ENCODE peak calls at places on chromosome 17, in four cellular contexts. A is K562, E is SK-N-SH, O is HepG2. M is an unnamed sample.

GRCh38 chr17:7176107-7176851 is 2.9 kb downstream of the ASGR1 start:
- DNase-seq in A (no peak), E (no peak), O (no peak), M (no peak)

GRCh38 chr17:21297597-21297996 is 13.1 kb downstream of the MAP2K3 start:
- DNase-seq in A (peak), E (peak), O (no peak), M (peak)

GRCh38 chr17:17749025-17749772 is 67.9 kb downstream of the RAI1 start:
- DNase-seq in A (no peak), E (peak), O (no peak), M (peak)

GRCh38 chr17:45131616-45132301 is 556 bp downstream of the PLCD3 start:
- DNase-seq in A (peak), E (peak), O (no peak), M (peak)

GRCh38 chr17:69672924-69673323 is 258.4 kb downstream of the MAP2K6 start:
- DNase-seq in A (no peak), E (no peak), O (no peak), M (no peak)

GRCh38 chr17:68533887-68534700 is 21.9 kb downstream of the PRKAR1A start:
- DNase-seq in A (no peak), E (no peak), O (no peak), M (no peak)

GRCh38 chr17:62062313-62062712 is 2.8 kb downstream of the MED13 start:
- DNase-seq in A (no peak), E (no peak), O (no peak), M (no peak)

GRCh38 chr17:59427425-59427921 is 96.0 kb downstream of the YPEL2 start:
- DNase-seq in A (no peak), E (no peak), O (no peak), M (no peak)

GRCh38 chr17:74287203-74287602 is 13.2 kb downstream of the DNAI2 start:
- DNase-seq in A (no peak), E (no peak), O (no peak), M (no peak)

DNA sequence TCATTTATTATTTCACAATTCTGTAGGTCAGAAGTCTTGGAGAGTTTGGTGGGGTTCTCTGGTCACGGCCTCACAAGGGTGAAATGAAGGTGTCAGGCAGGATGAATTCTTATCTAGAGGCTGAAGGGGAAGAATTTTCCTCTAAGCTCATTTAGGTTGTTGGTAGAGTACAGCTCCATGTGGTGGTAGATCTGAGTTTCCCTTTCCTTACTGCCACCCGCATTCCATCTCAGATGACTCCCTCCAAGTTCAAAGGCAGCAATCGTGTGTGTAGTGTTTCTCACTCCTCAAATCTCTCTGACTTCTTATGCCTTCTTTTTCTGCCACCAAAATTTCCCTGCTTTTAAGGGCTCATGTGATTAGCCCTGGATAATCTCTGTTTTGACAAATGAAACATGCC is 135.6 kb upstream of the MYOCD start:
- DNase-seq in A (no peak), E (no peak), O (no peak), M (no peak)
- TF ChIP-seq FOXJ3 in A (no peak), E (no peak), O (no peak), M (no peak)

GRCh38 chr17:16037636-16038035 is 38.0 kb downstream of the TTC19 start:
- DNase-seq in A (no peak), E (no peak), O (no peak), M (no peak)
- TF ChIP-seq FOXJ3 in A (no peak), E (no peak), O (no peak), M (no peak)

GRCh38 chr17:79323556-79323955 is 248.9 kb downstream of the ENGASE start:
- DNase-seq in A (no peak), E (no peak), O (no peak), M (no peak)

GRCh38 chr17:79324219-79324618 is 249.6 kb downstream of the ENGASE start:
- DNase-seq in A (no peak), E (no peak), O (no peak), M (no peak)

GRCh38 chr17:79325707-79326106 is 251.1 kb downstream of the ENGASE start:
- DNase-seq in A (peak), E (no peak), O (no peak), M (peak)

GRCh38 chr17:79320331-79320730 is 245.7 kb downstream of the ENGASE start:
- DNase-seq in A (no peak), E (no peak), O (no peak), M (no peak)

DNA sequence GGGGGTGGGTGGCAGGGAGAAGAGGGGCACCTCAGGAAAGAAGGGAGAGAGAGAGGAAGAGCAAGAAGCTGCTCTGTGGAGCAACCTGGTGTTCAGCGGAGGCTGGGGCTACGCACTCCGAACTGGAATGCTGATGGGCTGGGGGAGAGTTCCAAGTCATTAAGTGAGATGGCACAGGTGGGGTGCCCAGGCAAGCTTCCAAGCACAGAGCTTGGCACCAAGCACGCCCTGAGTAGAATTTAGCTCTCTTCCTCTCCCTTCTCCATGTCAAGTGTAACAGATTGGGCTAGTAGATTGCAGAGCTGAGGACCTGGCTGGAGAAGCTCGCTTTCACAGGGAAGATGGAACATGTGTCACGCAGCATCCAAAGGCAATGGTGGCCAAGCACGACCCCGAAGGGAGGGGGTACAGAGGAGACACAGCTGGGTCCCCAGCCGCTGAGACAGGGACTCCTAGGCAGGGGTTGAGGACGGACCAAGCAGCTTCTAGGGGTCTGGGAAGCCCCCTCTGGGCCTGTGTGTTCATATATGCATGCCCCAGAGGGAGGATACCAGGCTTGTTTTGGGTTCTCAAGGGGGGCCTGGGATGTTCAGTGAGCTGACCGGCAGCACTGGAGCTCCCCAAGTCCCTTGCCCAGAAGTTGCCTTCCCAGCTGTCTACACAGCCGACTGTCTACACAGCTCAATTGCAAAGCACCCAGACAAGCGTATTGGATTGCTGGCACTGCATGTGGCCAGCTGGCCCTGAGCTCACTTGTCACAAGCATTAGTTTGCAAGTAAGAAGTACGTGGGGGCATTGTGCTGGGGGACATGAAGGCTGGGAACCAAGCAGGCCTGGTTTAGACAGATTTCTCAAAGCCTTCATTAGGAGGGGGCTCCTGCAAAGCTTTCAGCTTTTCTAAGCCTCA is 247.8 kb downstream of the ENGASE start:
- DNase-seq in A (no peak), E (no peak), O (no peak), M (no peak)
- TF ChIP-seq FOXJ3 in A (no peak), E (no peak), O (no peak), M (no peak)

GRCh38 chr17:43106552-43106951 is 18.6 kb downstream of the BRCA1 start:
- DNase-seq in A (no peak), E (no peak), O (no peak), M (no peak)

GRCh38 chr17:43104665-43105064 is 20.5 kb downstream of the BRCA1 start:
- DNase-seq in A (no peak), E (no peak), O (no peak), M (no peak)

GRCh38 chr17:43105146-43105545 is 20.0 kb downstream of the BRCA1 start:
- DNase-seq in A (no peak), E (no peak), O (no peak), M (no peak)
- TF ChIP-seq FOXJ3 in A (no peak), E (no peak), O (no peak), M (no peak)

DNA sequence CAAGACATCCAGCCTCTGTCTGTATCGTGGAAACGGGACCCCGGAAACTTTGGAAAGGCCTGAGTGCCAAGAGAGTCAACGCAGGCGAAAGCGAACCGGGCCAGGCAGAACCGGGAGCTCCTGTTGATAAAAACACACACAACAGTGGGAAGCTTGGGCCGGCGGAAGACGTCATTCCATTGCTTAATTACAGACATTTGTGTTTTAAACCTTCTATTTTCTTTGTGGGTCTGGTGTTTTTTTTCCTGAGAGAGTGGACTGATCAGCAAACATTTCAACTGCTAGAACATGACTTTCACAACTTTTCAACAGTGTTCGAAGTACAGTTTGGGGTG is 879 bp upstream of the RNF157 start:
- DNase-seq in A (no peak), E (no peak), O (peak), M (no peak)
- TF ChIP-seq FOXJ3 in A (no peak), E (no peak), O (no peak), M (no peak)

DNA sequence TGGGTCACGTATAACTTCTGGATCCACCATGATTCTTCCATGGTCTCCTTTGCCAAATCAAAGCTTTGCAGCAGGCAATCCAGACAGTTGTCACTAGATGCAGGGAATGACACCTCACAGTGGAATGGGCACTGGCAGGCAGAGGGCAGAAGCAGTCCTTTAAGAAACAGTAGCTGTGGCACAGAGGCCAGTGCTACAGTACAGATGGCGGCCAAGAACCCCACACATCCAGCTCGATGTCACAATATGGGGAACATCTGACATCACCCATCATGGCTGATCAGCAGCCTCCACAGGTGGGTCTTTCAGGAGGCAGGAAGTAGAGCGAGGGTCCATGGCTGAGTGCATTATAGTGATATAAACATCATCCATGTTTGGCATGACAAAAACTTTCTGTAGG is 18.8 kb upstream of the ERN1 start:
- DNase-seq in A (no peak), E (peak), O (no peak), M (no peak)
- TF ChIP-seq FOXJ3 in A (no peak), E (no peak), O (no peak), M (no peak)

GRCh38 chr17:16286009-16286946 is 67.0 kb downstream of the CENPV start:
- DNase-seq in A (peak), E (peak), O (peak), M (no peak)

GRCh38 chr17:16283705-16284104 is 66.7 kb downstream of the PIGL start:
- DNase-seq in A (no peak), E (no peak), O (no peak), M (no peak)

GRCh38 chr17:16285646-16286008 is 67.6 kb downstream of the CENPV start:
- DNase-seq in A (no peak), E (no peak), O (no peak), M (peak)

GRCh38 chr17:16282522-16282921 is 65.5 kb downstream of the PIGL start:
- DNase-seq in A (no peak), E (no peak), O (no peak), M (no peak)

DNA sequence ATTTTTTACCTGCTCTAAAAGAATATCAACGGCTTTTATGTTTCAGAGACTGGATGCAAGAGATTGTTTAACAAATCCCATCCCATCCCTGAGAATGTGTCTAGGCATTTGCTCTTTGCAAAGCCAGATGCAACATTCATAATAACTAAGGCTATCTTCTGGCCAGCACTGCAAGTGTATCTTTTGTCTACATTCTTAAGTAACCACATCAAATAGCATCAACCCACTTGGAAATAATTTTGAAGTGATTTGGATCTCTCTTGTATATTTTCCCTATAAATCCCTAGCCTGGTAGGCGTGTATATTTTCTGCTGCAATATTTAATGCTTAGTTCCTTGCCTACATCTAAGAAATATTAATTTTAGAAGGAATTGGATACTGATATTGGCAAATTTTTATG is 64.3 kb downstream of the PIGL start:
- DNase-seq in A (no peak), E (no peak), O (no peak), M (no peak)
- TF ChIP-seq FOXJ3 in A (no peak), E (no peak), O (no peak), M (no peak)

DNA sequence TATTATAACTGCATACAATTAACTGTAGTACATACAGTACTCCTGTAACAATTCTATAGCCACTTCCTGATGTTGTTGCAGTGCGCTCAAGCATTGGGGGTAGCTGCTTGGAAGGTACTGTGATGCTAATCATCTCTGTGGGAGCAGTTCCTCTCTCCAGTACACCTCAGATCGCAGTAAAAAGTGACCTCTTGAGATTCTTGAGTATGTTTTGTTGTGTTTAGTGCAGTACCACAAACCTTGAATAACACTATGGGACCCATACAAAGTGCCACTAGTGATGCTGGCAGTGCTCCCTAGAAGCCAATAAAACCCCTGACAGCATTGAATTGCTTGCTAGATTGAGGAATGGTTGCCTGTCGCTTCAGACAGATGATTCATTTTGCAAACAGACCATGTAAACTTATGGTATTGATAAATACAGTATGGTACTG is 193.0 kb downstream of the SPECC1 start:
- DNase-seq in A (no peak), E (no peak), O (no peak), M (peak)
- TF ChIP-seq FOXJ3 in A (no peak), E (no peak), O (no peak), M (no peak)

GRCh38 chr17:50137050-50137449 is 7.1 kb upstream of the SAMD14 start:
- DNase-seq in A (no peak), E (no peak), O (no peak), M (no peak)
- TF ChIP-seq FOXJ3 in A (no peak), E (no peak), O (no peak), M (no peak)

GRCh38 chr17:1906622-1907021 is 76.8 kb downstream of the RPA1 start:
- DNase-seq in A (no peak), E (no peak), O (no peak), M (no peak)

GRCh38 chr17:1907216-1907631 is 77.4 kb downstream of the RPA1 start:
- DNase-seq in A (no peak), E (no peak), O (no peak), M (no peak)

GRCh38 chr17:1907818-1908698 is 78.3 kb downstream of the RPA1 start:
- DNase-seq in A (no peak), E (no peak), O (no peak), M (peak)

GRCh38 chr17:1909985-1910384 is 80.2 kb downstream of the RPA1 start:
- DNase-seq in A (no peak), E (no peak), O (peak), M (no peak)

DNA sequence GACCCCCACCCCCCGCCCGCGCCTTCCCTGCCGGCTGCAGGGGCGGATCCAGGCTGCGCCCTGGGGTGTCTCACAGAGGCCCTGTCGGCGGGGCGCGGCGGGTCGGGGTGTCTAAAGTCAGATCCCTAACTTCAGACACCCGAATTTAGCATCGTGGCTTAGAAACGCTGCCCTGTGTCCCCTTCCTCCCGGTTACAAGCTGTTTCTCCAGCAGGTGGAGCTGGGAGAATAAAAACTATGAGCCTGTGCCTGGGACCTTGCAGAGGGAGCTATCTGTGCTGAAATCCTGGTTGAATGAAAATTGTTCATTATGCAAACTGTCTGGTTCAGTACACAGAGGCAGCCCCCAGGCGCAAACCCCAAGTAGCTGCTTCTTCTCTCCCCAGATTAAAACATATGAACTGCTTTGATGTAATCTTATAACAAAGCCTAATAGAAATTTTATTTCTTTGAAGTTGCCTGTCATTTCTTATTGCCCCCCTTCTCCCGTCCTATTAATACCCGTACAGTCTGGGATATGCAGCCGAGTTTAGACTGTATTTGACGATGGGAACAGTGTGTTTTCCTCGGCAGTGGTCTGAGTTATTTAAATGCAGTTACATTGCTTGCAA is 79.0 kb downstream of the RPA1 start:
- DNase-seq in A (peak), E (peak), O (peak), M (peak)
- TF ChIP-seq FOXJ3 in A (no peak), E (no peak), O (no peak), M (no peak)

M was measured in WTC11.